ENCODE peak calls at places on chromosomes 12 and 14, in nine cellular contexts. K is PC-3, Q is epithelial cell of esophagus, T is AG04450, G is pancreas, V is mammary epithelial cell, C is lung, A is cardiac muscle cell, H is tibial nerve. B is an unnamed sample.
A peak's percentile ranks its signal among the peaks of the same experiment; 100 is the strongest.

GRCh38 chr12:52207895-52208294 is 16.1 kb upstream of the KRT80 start:
- DNase-seq in K (peak; percentile 64), Q (peak; percentile 82), T (no peak), G (peak; percentile 95), V (peak; percentile 52), C (no peak), A (peak; percentile 76), H (peak; percentile 31), B (no peak)

GRCh38 chr12:89690925-89691324 is 17.7 kb downstream of the ATP2B1 start:
- DNase-seq in K (no peak), Q (no peak), T (no peak), G (no peak), V (no peak), C (no peak), A (no peak), H (no peak), B (no peak)

GRCh38 chr12:4355843-4356327 is 23.6 kb downstream of the FGF23 start:
- DNase-seq in K (peak; percentile 32), Q (peak; percentile 47), T (no peak), G (peak; percentile 15), V (peak; percentile 9), C (no peak), A (peak; percentile 27), H (no peak), B (peak; percentile 72)

GRCh38 chr14:63203618-63204406 is 431 bp upstream of the RHOJ start:
- DNase-seq in K (peak; percentile 53), Q (peak; percentile 85), T (peak; percentile 98), G (peak; percentile 57), V (peak; percentile 93), C (peak; percentile 71), A (peak; percentile 99), H (peak; percentile 67), B (peak; percentile 11)

GRCh38 chr14:94113908-94114588 is 3.5 kb downstream of the IFI27 start:
- DNase-seq in K (no peak), Q (no peak), T (no peak), G (no peak), V (no peak), C (no peak), A (no peak), H (no peak), B (no peak)

GRCh38 chr12:51591020-51591901 is at the start of gene SCN8A:
- DNase-seq in K (peak; percentile 63), Q (peak; percentile 3), T (no peak), G (peak; percentile 39), V (no peak), C (no peak), A (peak; percentile 34), H (no peak), B (peak; percentile 38)

GRCh38 chr14:97762386-97762785 is 965.2 kb downstream of the VRK1 start:
- DNase-seq in K (no peak), Q (no peak), T (no peak), G (no peak), V (no peak), C (no peak), A (no peak), H (no peak), B (no peak)

GRCh38 chr12:88932457-88932856 is 352.2 kb upstream of the KITLG start:
- DNase-seq in K (no peak), Q (no peak), T (no peak), G (no peak), V (no peak), C (no peak), A (no peak), H (no peak), B (no peak)

GRCh38 chr14:54252072-54252730 is 144.6 kb upstream of the CDKN3 start:
- DNase-seq in K (peak; percentile 100), Q (peak; percentile 64), T (peak; percentile 15), G (no peak), V (peak; percentile 88), C (peak; percentile 42), A (peak; percentile 76), H (no peak), B (no peak)

GRCh38 chr12:93173178-93173957 is 204.4 kb upstream of the NUDT4 start:
- DNase-seq in K (no peak), Q (no peak), T (no peak), G (no peak), V (no peak), C (no peak), A (peak; percentile 70), H (no peak), B (no peak)

GRCh38 chr12:3833670-3834310 is 39.4 kb downstream of the PARP11 start:
- DNase-seq in K (no peak), Q (no peak), T (no peak), G (no peak), V (no peak), C (no peak), A (no peak), H (no peak), B (no peak)

GRCh38 chr12:122106891-122107660 is 28.5 kb downstream of the MLXIP start:
- DNase-seq in K (peak; percentile 75), Q (peak; percentile 68), T (no peak), G (no peak), V (peak; percentile 85), C (peak; percentile 84), A (peak; percentile 43), H (no peak), B (no peak)

GRCh38 chr12:102681309-102681708 is 200.9 kb upstream of the IGF1 start:
- DNase-seq in K (no peak), Q (no peak), T (no peak), G (no peak), V (no peak), C (no peak), A (no peak), H (no peak), B (no peak)

GRCh38 chr12:93042684-93043083 is 113.6 kb upstream of the EEA1 start:
- DNase-seq in K (no peak), Q (no peak), T (no peak), G (no peak), V (no peak), C (no peak), A (no peak), H (no peak), B (no peak)

GRCh38 chr14:28784262-28785021 is 17.9 kb downstream of the FOXG1 start:
- DNase-seq in K (no peak), Q (no peak), T (no peak), G (no peak), V (no peak), C (no peak), A (no peak), H (no peak), B (no peak)

GRCh38 chr12:16844875-16845274 is 238.9 kb upstream of the LMO3 start:
- DNase-seq in K (no peak), Q (no peak), T (no peak), G (peak; percentile 10), V (no peak), C (no peak), A (peak; percentile 2), H (no peak), B (peak; percentile 4)

GRCh38 chr12:95004610-95005009 is 1.1 kb upstream of the NDUFA12 start:
- DNase-seq in K (no peak), Q (no peak), T (no peak), G (no peak), V (no peak), C (no peak), A (peak; percentile 65), H (no peak), B (no peak)

GRCh38 chr14:56195727-56196126 is 77.5 kb downstream of the PELI2 start:
- DNase-seq in K (peak; percentile 61), Q (no peak), T (no peak), G (no peak), V (no peak), C (no peak), A (peak; percentile 38), H (peak; percentile 39), B (peak; percentile 33)

GRCh38 chr14:26917086-26917485 is 319.3 kb upstream of the NOVA1 start:
- DNase-seq in K (peak; percentile 45), Q (peak; percentile 56), T (no peak), G (no peak), V (no peak), C (no peak), A (peak; percentile 77), H (no peak), B (no peak)

GRCh38 chr12:57803317-57803893 is 15.1 kb downstream of the AVIL start:
- DNase-seq in K (peak; percentile 60), Q (peak; percentile 52), T (no peak), G (peak; percentile 59), V (peak; percentile 42), C (peak; percentile 36), A (peak; percentile 65), H (peak; percentile 26), B (peak; percentile 32)

GRCh38 chr14:20624495-20625070 is 16.9 kb downstream of the OR6S1 start:
- DNase-seq in K (no peak), Q (peak; percentile 93), T (no peak), G (peak; percentile 35), V (peak; percentile 60), C (peak; percentile 66), A (peak; percentile 82), H (no peak), B (peak; percentile 87)

GRCh38 chr12:127811988-127812387 is 455.0 kb upstream of the TMEM132C start:
- DNase-seq in K (no peak), Q (no peak), T (no peak), G (no peak), V (no peak), C (no peak), A (peak; percentile 1), H (no peak), B (no peak)

DNA sequence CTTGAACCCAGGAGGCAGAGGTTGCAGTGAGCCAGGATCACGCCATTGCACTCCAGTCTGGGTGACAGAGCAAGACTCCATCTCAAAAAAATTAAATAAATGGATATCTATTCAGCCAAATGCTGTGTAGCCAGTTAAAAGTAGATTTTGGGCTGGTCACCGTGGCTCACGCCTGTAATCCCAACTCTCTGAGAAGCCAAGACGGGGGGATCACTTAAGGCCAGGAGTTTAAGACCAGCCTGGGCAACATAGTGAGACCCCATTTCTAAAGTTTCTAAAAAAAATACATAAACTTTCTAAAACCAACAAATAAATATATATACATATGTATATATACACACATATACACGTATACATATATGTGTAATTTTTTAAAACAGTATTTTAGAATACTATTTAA is 188.8 kb downstream of the FBXL14 start:
- DNase-seq in K (no peak), Q (no peak), T (no peak), G (no peak), V (no peak), C (no peak), A (no peak), H (no peak), B (no peak)
- H3K4me3 ChIP-seq in K (no peak overlapping the region), Q (no peak overlapping the region), T (no peak overlapping the region), G (no peak overlapping the region), V (no peak overlapping the region), C (no peak overlapping the region), A (no peak overlapping the region), H (no peak overlapping the region), B (no peak overlapping the region)

GRCh38 chr12:105980533-105980932 is 158.2 kb downstream of the NUAK1 start:
- DNase-seq in K (no peak), Q (no peak), T (no peak), G (no peak), V (no peak), C (no peak), A (no peak), H (no peak), B (no peak)
- TF ChIP-seq CTCF in K (no peak), Q (no peak), T (no peak), G (no peak), V (no peak), C (no peak), A (no peak), H (no peak), B (no peak)

GRCh38 chr14:100071545-100071944 is 6.3 kb downstream of the EVL start:
- DNase-seq in K (no peak), Q (no peak), T (no peak), G (no peak), V (no peak), C (no peak), A (no peak), H (no peak), B (peak; percentile 63)
- H3K4me3 ChIP-seq in K (no peak overlapping the region), Q (no peak overlapping the region), T (no peak overlapping the region), G (no peak overlapping the region), V (no peak overlapping the region), C (no peak overlapping the region), A (no peak overlapping the region), H (no peak overlapping the region), B (no peak overlapping the region)

GRCh38 chr12:26832817-26833691 is at the start of gene ITPR2:
- DNase-seq in K (peak; percentile 97), Q (peak; percentile 93), T (no peak), G (peak; percentile 93), V (peak; percentile 95), C (peak; percentile 95), A (peak; percentile 94), H (peak; percentile 92), B (peak; percentile 96)
- TF ChIP-seq CTCF in K (peak; percentile 40), Q (no peak), T (peak; percentile 4), G (no peak), V (no peak), C (no peak), A (peak; percentile 5), H (peak; percentile 83), B (peak; percentile 51)